ENCODE peak calls at places on chromosomes 5 and 9, in seven cellular contexts. W is A673, G is heart left ventricle, U is cardiac muscle cell, B is uterus, C is endodermal cell, P is PC-9. R is an unnamed sample.

GRCh38 chr5:139268364-139269202 is 25.0 kb upstream of the MATR3 start:
- DNase-seq in B (no peak), U (no peak), C (no peak), G (no peak), W (no peak), P (no peak), R (no peak)

GRCh38 chr9:132409828-132410528 is at the start of gene CFAP77:
- DNase-seq in W (peak; percentile 71), B (no peak), U (peak; percentile 73), C (peak; percentile 89), G (peak; percentile 37), P (peak; percentile 45), R (no peak)

GRCh38 chr5:162372265-162372664 is 304.7 kb downstream of the GABRG2 start:
- DNase-seq in G (no peak), B (no peak), C (peak; percentile 60), P (no peak), U (no peak), W (no peak), R (no peak)

GRCh38 chr9:108854641-108855528 is 901 bp downstream of the ACTL7B start:
- DNase-seq in U (peak; percentile 18), C (no peak), B (no peak), G (no peak), P (no peak), W (peak; percentile 19), R (no peak)

GRCh38 chr9:105157178-105157583 is 87.3 kb upstream of the SLC44A1 start:
- DNase-seq in W (peak; percentile 59), U (peak; percentile 88), B (peak; percentile 69), P (peak; percentile 52), C (peak; percentile 65), G (peak; percentile 51), R (peak; percentile 34)

GRCh38 chr5:5146530-5147160 is 6.5 kb downstream of the ADAMTS16 start:
- DNase-seq in C (no peak), P (peak; percentile 45), B (no peak), U (peak; percentile 2), G (no peak), W (no peak), R (no peak)

GRCh38 chr9:110180713-110181434 is 27.1 kb downstream of the C9orf152 start:
- DNase-seq in U (peak; percentile 72), W (no peak), C (no peak), G (no peak), P (peak; percentile 29), B (peak; percentile 36), R (no peak)

GRCh38 chr5:137891849-137892248 is 2.6 kb downstream of the PKD2L2 start:
- DNase-seq in B (no peak), P (no peak), C (no peak), W (no peak), G (no peak), U (no peak), R (no peak)

GRCh38 chr9:101527066-101527465 is 6.6 kb upstream of the RNF20 start:
- DNase-seq in U (no peak), P (no peak), B (no peak), C (no peak), G (no peak), W (no peak), R (no peak)

GRCh38 chr5:3715048-3715447 is 119.4 kb downstream of the IRX1 start:
- DNase-seq in G (no peak), C (no peak), P (no peak), W (no peak), U (no peak), B (no peak), R (no peak)

GRCh38 chr5:172926796-172927195 is 32.4 kb upstream of the RPL26L1 start:
- DNase-seq in W (no peak), P (no peak), G (no peak), B (no peak), C (no peak), U (no peak), R (no peak)

GRCh38 chr9:29798599-29798998 is 2225.3 kb upstream of the C9orf72 start:
- DNase-seq in C (no peak), P (no peak), G (no peak), W (no peak), U (no peak), B (no peak), R (no peak)

GRCh38 chr9:35396560-35397215 is 93.2 kb upstream of the RUSC2 start:
- DNase-seq in C (no peak), B (no peak), W (no peak), U (no peak), P (no peak), G (peak; percentile 22), R (no peak)

GRCh38 chr5:83922699-83923098 is 202.0 kb upstream of the HAPLN1 start:
- DNase-seq in C (no peak), P (no peak), W (no peak), U (no peak), G (no peak), B (no peak), R (no peak)

GRCh38 chr5:142644640-142645361 is 41.1 kb downstream of the FGF1 start:
- DNase-seq in G (no peak), P (peak; percentile 80), U (peak; percentile 98), C (no peak), W (peak; percentile 94), B (peak; percentile 86), R (peak; percentile 38)

GRCh38 chr5:138459311-138459710 is 6.0 kb upstream of the EGR1 start:
- DNase-seq in P (no peak), W (no peak), G (peak; percentile 71), U (no peak), B (no peak), C (no peak), R (no peak)

GRCh38 chr5:114101153-114101552 is 260.7 kb upstream of the KCNN2 start:
- DNase-seq in B (no peak), W (peak; percentile 33), U (peak; percentile 67), P (no peak), G (no peak), C (no peak), R (no peak)

GRCh38 chr5:176837707-176838115 is 27.4 kb downstream of the UNC5A start:
- DNase-seq in C (peak; percentile 98), G (peak; percentile 91), P (peak; percentile 79), W (peak; percentile 75), U (peak; percentile 94), B (peak; percentile 77), R (peak; percentile 83)

GRCh38 chr5:59745422-59745863 is 148.1 kb downstream of the PDE4D start:
- DNase-seq in W (peak; percentile 7), P (no peak), G (no peak), C (no peak), B (peak; percentile 36), U (peak; percentile 99), R (no peak)

GRCh38 chr9:16294371-16294770 is 576.1 kb downstream of the BNC2 start:
- DNase-seq in W (no peak), G (no peak), U (peak; percentile 77), P (no peak), B (no peak), C (no peak), R (no peak)

GRCh38 chr9:75083188-75083976 is 4.6 kb downstream of the NMRK1 start:
- DNase-seq in P (no peak), B (no peak), G (no peak), C (peak; percentile 87), W (no peak), U (no peak), R (peak; percentile 52)

GRCh38 chr5:122704247-122705036 is 70.4 kb upstream of the SNX2 start:
- DNase-seq in C (no peak), W (peak; percentile 70), P (no peak), G (no peak), B (no peak), U (peak; percentile 76), R (no peak)

GRCh38 chr5:179819296-179820126 is 1.2 kb upstream of the SQSTM1 start:
- DNase-seq in U (peak; percentile 80), G (peak; percentile 78), B (peak; percentile 77), C (peak; percentile 91), W (no peak), P (peak; percentile 98), R (peak; percentile 67)

GRCh38 chr9:112527959-112528358 is 41.3 kb downstream of the KIAA1958 start:
- DNase-seq in B (no peak), C (no peak), G (no peak), W (no peak), P (no peak), U (no peak), R (no peak)

DNA sequence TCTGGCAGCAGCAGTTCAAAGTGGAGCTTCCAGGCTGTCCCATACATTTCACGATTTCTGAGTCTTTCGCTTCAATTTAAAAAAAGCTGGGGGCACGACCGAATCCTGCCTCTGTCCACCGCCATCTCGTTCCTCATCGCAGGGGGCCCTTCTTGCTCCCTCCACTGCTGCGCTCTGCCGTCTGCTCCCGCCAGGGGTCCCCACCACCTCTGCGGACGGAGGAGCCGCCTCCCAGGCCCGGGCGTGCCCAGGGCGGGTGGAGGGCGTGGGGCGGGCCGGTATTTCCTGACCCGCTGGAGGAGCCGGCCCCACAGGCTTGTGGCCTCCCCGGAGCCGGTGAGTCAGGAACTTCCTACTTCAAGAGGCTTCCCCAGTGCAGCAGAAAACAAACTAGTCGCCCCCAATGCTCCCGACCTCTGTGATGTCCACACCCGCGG is 50.4 kb downstream of the USP20 start:
- DNase-seq in W (peak; percentile 85), P (peak; percentile 99), B (peak; percentile 93), U (peak; percentile 96), C (peak; percentile 95), G (peak; percentile 93), R (peak; percentile 94)
- H3K4me3 ChIP-seq in W (no peak overlapping the region), P (peak overlapping the region; percentile 48), B (peak overlapping the region; percentile 28), U (no peak overlapping the region), C (no peak overlapping the region), G (peak overlapping the region; percentile 42), R (no peak overlapping the region)

GRCh38 chr9:13569706-13570423 is 290.4 kb upstream of the MPDZ start:
- DNase-seq in G (no peak), P (no peak), U (peak; percentile 93), C (no peak), W (no peak), B (no peak), R (no peak)
- H3K9me3 ChIP-seq in G (no peaks in the 10 kb centered on the region), P (no peaks in the 10 kb centered on the region), U (no peaks in the 10 kb centered on the region), C (no peaks in the 10 kb centered on the region), W (no peaks in the 10 kb centered on the region), B (no peaks in the 10 kb centered on the region), R (no peaks in the 10 kb centered on the region)

GRCh38 chr5:148734518-148734917 is 80.2 kb upstream of the HTR4 start:
- DNase-seq in B (no peak), U (no peak), P (no peak), C (no peak), W (no peak), G (no peak), R (no peak)
- TF ChIP-seq CTCF in B (no peak), U (no peak), P (peak; percentile 30), C (peak; percentile 32), W (no peak), G (no peak), R (no peak)

GRCh38 chr9:135896626-135897025 is 10.7 kb downstream of the CAMSAP1 start:
- DNase-seq in U (no peak), C (no peak), W (no peak), P (no peak), B (no peak), G (no peak), R (no peak)

GRCh38 chr9:135901826-135902225 is 5.5 kb downstream of the CAMSAP1 start:
- DNase-seq in U (no peak), G (no peak), B (no peak), W (no peak), P (no peak), C (no peak), R (no peak)

GRCh38 chr9:135896205-135896604 is 11.1 kb downstream of the CAMSAP1 start:
- DNase-seq in U (no peak), G (no peak), W (no peak), C (no peak), P (no peak), B (no peak), R (no peak)

GRCh38 chr9:135901036-135901758 is 6.1 kb downstream of the CAMSAP1 start:
- DNase-seq in G (no peak), P (no peak), U (no peak), C (no peak), W (no peak), B (no peak), R (no peak)

GRCh38 chr9:135898634-135899407 is 8.5 kb downstream of the CAMSAP1 start:
- DNase-seq in B (no peak), P (no peak), C (no peak), U (peak; percentile 59), W (peak; percentile 69), G (no peak), R (no peak)
- H3K4me3 ChIP-seq in B (no peak overlapping the region), P (no peak overlapping the region), C (no peak overlapping the region), U (no peak overlapping the region), W (no peak overlapping the region), G (no peak overlapping the region), R (no peak overlapping the region)